ENCODE peak calls at places on chromosomes 12 and 14, in eight cellular contexts. One of them, this sample, is unnamed.

GRCh38 chr12:120688527-120689071 is 1.6 kb downstream of the MLEC start:
- DNase-seq in HFFc6: no peak
- DNase-seq in ovary: no peak
- DNase-seq in right cardiac atrium: no peak
- DNase-seq in cardiac fibroblast: peak; percentile 49
- DNase-seq in epithelial cell of esophagus: peak; percentile 41
- DNase-seq in stimulated activated CD8-positive, alpha-beta memory T cell treated with anti-CD3 and anti-CD28 coated beads, Interleukin-15, amount 100 ng/mL, for 4 hours: no peak
- DNase-seq in T follicular helper cell: no peak
- DNase-seq in this sample: no peak

GRCh38 chr14:66105819-66106218 is 380.4 kb upstream of the CCDC196 start:
- DNase-seq in epithelial cell of esophagus: peak; percentile 83
- DNase-seq in HFFc6: no peak
- DNase-seq in T follicular helper cell: no peak
- DNase-seq in stimulated activated CD8-positive, alpha-beta memory T cell treated with anti-CD3 and anti-CD28 coated beads, Interleukin-15, amount 100 ng/mL, for 4 hours: no peak
- DNase-seq in ovary: no peak
- DNase-seq in cardiac fibroblast: peak; percentile 73
- DNase-seq in right cardiac atrium: no peak
- DNase-seq in this sample: peak; percentile 3

GRCh38 chr14:76867536-76868452 is 41.6 kb downstream of the LRRC74A start:
- DNase-seq in T follicular helper cell: no peak
- DNase-seq in right cardiac atrium: peak; percentile 43
- DNase-seq in HFFc6: no peak
- DNase-seq in stimulated activated CD8-positive, alpha-beta memory T cell treated with anti-CD3 and anti-CD28 coated beads, Interleukin-15, amount 100 ng/mL, for 4 hours: no peak
- DNase-seq in ovary: no peak
- DNase-seq in cardiac fibroblast: no peak
- DNase-seq in epithelial cell of esophagus: no peak
- DNase-seq in this sample: no peak

GRCh38 chr12:4407136-4407535 is 27.6 kb upstream of the FGF23 start:
- DNase-seq in epithelial cell of esophagus: no peak
- DNase-seq in T follicular helper cell: no peak
- DNase-seq in cardiac fibroblast: no peak
- DNase-seq in right cardiac atrium: no peak
- DNase-seq in ovary: no peak
- DNase-seq in stimulated activated CD8-positive, alpha-beta memory T cell treated with anti-CD3 and anti-CD28 coated beads, Interleukin-15, amount 100 ng/mL, for 4 hours: no peak
- DNase-seq in HFFc6: no peak
- DNase-seq in this sample: no peak

GRCh38 chr14:55450539-55450938 is 10.1 kb upstream of the TBPL2 start:
- DNase-seq in HFFc6: no peak
- DNase-seq in ovary: no peak
- DNase-seq in cardiac fibroblast: no peak
- DNase-seq in epithelial cell of esophagus: peak; percentile 34
- DNase-seq in right cardiac atrium: no peak
- DNase-seq in T follicular helper cell: no peak
- DNase-seq in stimulated activated CD8-positive, alpha-beta memory T cell treated with anti-CD3 and anti-CD28 coated beads, Interleukin-15, amount 100 ng/mL, for 4 hours: no peak
- DNase-seq in this sample: no peak

GRCh38 chr14:55245657-55246268 is 25.5 kb upstream of the FBXO34 start:
- DNase-seq in stimulated activated CD8-positive, alpha-beta memory T cell treated with anti-CD3 and anti-CD28 coated beads, Interleukin-15, amount 100 ng/mL, for 4 hours: no peak
- DNase-seq in T follicular helper cell: peak; percentile 11
- DNase-seq in epithelial cell of esophagus: peak; percentile 51
- DNase-seq in HFFc6: peak; percentile 28
- DNase-seq in right cardiac atrium: no peak
- DNase-seq in ovary: no peak
- DNase-seq in cardiac fibroblast: peak; percentile 55
- DNase-seq in this sample: no peak

GRCh38 chr12:21155517-21156351 is 24.7 kb downstream of the SLCO1B1 start:
- DNase-seq in stimulated activated CD8-positive, alpha-beta memory T cell treated with anti-CD3 and anti-CD28 coated beads, Interleukin-15, amount 100 ng/mL, for 4 hours: no peak
- DNase-seq in HFFc6: no peak
- DNase-seq in T follicular helper cell: no peak
- DNase-seq in ovary: no peak
- DNase-seq in cardiac fibroblast: no peak
- DNase-seq in right cardiac atrium: no peak
- DNase-seq in epithelial cell of esophagus: no peak
- DNase-seq in this sample: no peak

GRCh38 chr14:73261520-73262426 is 24.5 kb downstream of the PAPLN start:
- DNase-seq in epithelial cell of esophagus: no peak
- DNase-seq in T follicular helper cell: no peak
- DNase-seq in cardiac fibroblast: no peak
- DNase-seq in ovary: no peak
- DNase-seq in HFFc6: no peak
- DNase-seq in right cardiac atrium: no peak
- DNase-seq in stimulated activated CD8-positive, alpha-beta memory T cell treated with anti-CD3 and anti-CD28 coated beads, Interleukin-15, amount 100 ng/mL, for 4 hours: no peak
- DNase-seq in this sample: no peak

GRCh38 chr14:93332032-93332852 is 594 bp downstream of the BTBD7 start:
- DNase-seq in T follicular helper cell: peak; percentile 4
- DNase-seq in ovary: no peak
- DNase-seq in HFFc6: peak; percentile 9
- DNase-seq in stimulated activated CD8-positive, alpha-beta memory T cell treated with anti-CD3 and anti-CD28 coated beads, Interleukin-15, amount 100 ng/mL, for 4 hours: no peak
- DNase-seq in epithelial cell of esophagus: peak; percentile 68
- DNase-seq in cardiac fibroblast: peak; percentile 36
- DNase-seq in right cardiac atrium: peak; percentile 70
- DNase-seq in this sample: no peak

GRCh38 chr12:63668028-63668799 is at the start of gene DPY19L2:
- DNase-seq in T follicular helper cell: no peak
- DNase-seq in right cardiac atrium: peak; percentile 73
- DNase-seq in HFFc6: peak; percentile 74
- DNase-seq in stimulated activated CD8-positive, alpha-beta memory T cell treated with anti-CD3 and anti-CD28 coated beads, Interleukin-15, amount 100 ng/mL, for 4 hours: peak; percentile 42
- DNase-seq in cardiac fibroblast: peak; percentile 44
- DNase-seq in epithelial cell of esophagus: peak; percentile 26
- DNase-seq in ovary: peak; percentile 90
- DNase-seq in this sample: peak; percentile 45

GRCh38 chr14:89911018-89911919 is 43.3 kb downstream of the EFCAB11 start:
- DNase-seq in cardiac fibroblast: peak; percentile 46
- DNase-seq in ovary: no peak
- DNase-seq in right cardiac atrium: no peak
- DNase-seq in stimulated activated CD8-positive, alpha-beta memory T cell treated with anti-CD3 and anti-CD28 coated beads, Interleukin-15, amount 100 ng/mL, for 4 hours: no peak
- DNase-seq in HFFc6: peak; percentile 38
- DNase-seq in epithelial cell of esophagus: no peak
- DNase-seq in T follicular helper cell: no peak
- DNase-seq in this sample: peak; percentile 33

GRCh38 chr12:47124451-47124850 is 44.7 kb upstream of the AMIGO2 start:
- DNase-seq in ovary: no peak
- DNase-seq in cardiac fibroblast: peak; percentile 86
- DNase-seq in stimulated activated CD8-positive, alpha-beta memory T cell treated with anti-CD3 and anti-CD28 coated beads, Interleukin-15, amount 100 ng/mL, for 4 hours: no peak
- DNase-seq in right cardiac atrium: no peak
- DNase-seq in T follicular helper cell: no peak
- DNase-seq in HFFc6: peak; percentile 53
- DNase-seq in epithelial cell of esophagus: peak; percentile 79
- DNase-seq in this sample: no peak

GRCh38 chr12:52130695-52131094 is 51.2 kb downstream of the SMIM41 start:
- DNase-seq in epithelial cell of esophagus: no peak
- DNase-seq in ovary: no peak
- DNase-seq in cardiac fibroblast: no peak
- DNase-seq in stimulated activated CD8-positive, alpha-beta memory T cell treated with anti-CD3 and anti-CD28 coated beads, Interleukin-15, amount 100 ng/mL, for 4 hours: no peak
- DNase-seq in T follicular helper cell: no peak
- DNase-seq in HFFc6: no peak
- DNase-seq in right cardiac atrium: no peak
- DNase-seq in this sample: no peak

GRCh38 chr12:106712768-106713167 is 61.7 kb upstream of the RIC8B start:
- DNase-seq in epithelial cell of esophagus: no peak
- DNase-seq in stimulated activated CD8-positive, alpha-beta memory T cell treated with anti-CD3 and anti-CD28 coated beads, Interleukin-15, amount 100 ng/mL, for 4 hours: no peak
- DNase-seq in cardiac fibroblast: no peak
- DNase-seq in right cardiac atrium: no peak
- DNase-seq in HFFc6: no peak
- DNase-seq in T follicular helper cell: no peak
- DNase-seq in ovary: no peak
- DNase-seq in this sample: no peak

GRCh38 chr14:20802341-20803084 is at the start of gene RNASE1:
- DNase-seq in epithelial cell of esophagus: peak; percentile 8
- DNase-seq in stimulated activated CD8-positive, alpha-beta memory T cell treated with anti-CD3 and anti-CD28 coated beads, Interleukin-15, amount 100 ng/mL, for 4 hours: no peak
- DNase-seq in cardiac fibroblast: peak; percentile 5
- DNase-seq in T follicular helper cell: no peak
- DNase-seq in right cardiac atrium: peak; percentile 61
- DNase-seq in HFFc6: no peak
- DNase-seq in ovary: peak; percentile 59
- DNase-seq in this sample: no peak

GRCh38 chr12:26097046-26097878 is 27.6 kb downstream of the BHLHE41 start:
- DNase-seq in ovary: peak; percentile 77
- DNase-seq in epithelial cell of esophagus: peak; percentile 87
- DNase-seq in right cardiac atrium: peak; percentile 64
- DNase-seq in cardiac fibroblast: peak; percentile 86
- DNase-seq in stimulated activated CD8-positive, alpha-beta memory T cell treated with anti-CD3 and anti-CD28 coated beads, Interleukin-15, amount 100 ng/mL, for 4 hours: peak; percentile 12
- DNase-seq in HFFc6: peak; percentile 73
- DNase-seq in T follicular helper cell: peak; percentile 35
- DNase-seq in this sample: peak; percentile 65